ENCODE peak calls at places on chromosomes 4 and X, in eight cellular contexts. B is CD8-positive, alpha-beta T cell; G is fibroblast of mammary gland; Z is mesendoderm; W is AG04449; H is GM23248; I is CD8-positive, alpha-beta memory T cell; M is iPS DF 6.9. V is an unnamed sample.

GRCh38 chr4:3305610-3306371 is 13.0 kb downstream of the RGS12 start:
- DNase-seq in M (no peak), Z (peak; percentile 11), H (peak; percentile 77), W (no peak), G (no peak), I (no peak), B (no peak), V (no peak)

GRCh38 chrX:76172325-76172887 is 456 bp upstream of the PBDC1 start:
- DNase-seq in M (no peak), I (no peak), G (no peak), W (no peak), H (no peak), Z (no peak), B (no peak), V (no peak)

GRCh38 chr4:52925531-52925968 is 63.4 kb downstream of the RASL11B start:
- DNase-seq in G (peak; percentile 48), B (no peak), I (no peak), W (no peak), Z (peak; percentile 87), M (no peak), H (no peak), V (no peak)

GRCh38 chrX:11180571-11180970 is 69.4 kb downstream of the HCCS start:
- DNase-seq in Z (no peak), H (no peak), B (no peak), G (peak; percentile 42), W (no peak), I (no peak), M (no peak), V (no peak)

GRCh38 chrX:49041683-49042529 is 1.3 kb downstream of the TFE3 start:
- DNase-seq in G (peak; percentile 68), Z (peak; percentile 75), H (peak; percentile 55), M (no peak), W (no peak), I (no peak), B (no peak), V (peak; percentile 36)

GRCh38 chr4:146567396-146567795 is 45.7 kb upstream of the SLC10A7 start:
- DNase-seq in M (no peak), W (no peak), B (no peak), Z (peak; percentile 53), I (no peak), H (peak; percentile 35), G (peak; percentile 11), V (no peak)

GRCh38 chr4:3228881-3229280 is 20.1 kb upstream of the MSANTD1 start:
- DNase-seq in H (no peak), W (no peak), G (no peak), B (no peak), M (no peak), Z (no peak), I (no peak), V (no peak)

GRCh38 chr4:161762796-161763195 is 401.0 kb downstream of the FSTL5 start:
- DNase-seq in Z (no peak), B (no peak), W (no peak), G (peak; percentile 22), M (no peak), I (no peak), H (no peak), V (peak; percentile 86)

GRCh38 chr4:81491943-81492342 is 20.2 kb upstream of the RASGEF1B start:
- DNase-seq in B (no peak), M (no peak), Z (no peak), H (no peak), I (peak; percentile 85), G (no peak), W (no peak), V (no peak)

GRCh38 chr4:40441415-40441814 is 106.3 kb downstream of the CHRNA9 start:
- DNase-seq in M (no peak), W (no peak), H (no peak), Z (no peak), G (no peak), B (no peak), I (no peak), V (no peak)

GRCh38 chr4:34964613-34965012 is 1279.7 kb downstream of the ARAP2 start:
- DNase-seq in I (no peak), M (no peak), W (no peak), Z (peak; percentile 88), G (no peak), B (no peak), H (no peak), V (no peak)

GRCh38 chr4:155491336-155492131 is 114.8 kb upstream of the MAP9 start:
- DNase-seq in Z (no peak), W (no peak), I (no peak), B (no peak), H (no peak), G (no peak), M (no peak), V (no peak)

GRCh38 chrX:97234471-97235097 is 350.9 kb downstream of the RPA4 start:
- DNase-seq in I (no peak), G (no peak), B (no peak), W (no peak), M (no peak), H (no peak), Z (no peak), V (no peak)

GRCh38 chrX:135438734-135439043 is 16.9 kb downstream of the SMIM10L2A start:
- DNase-seq in B (no peak), W (no peak), G (no peak), I (no peak), M (no peak), H (no peak), Z (no peak), V (no peak)

GRCh38 chr4:53100801-53101581 is 238.9 kb downstream of the RASL11B start:
- DNase-seq in G (peak; percentile 63), I (no peak), M (no peak), B (no peak), W (peak; percentile 57), H (peak; percentile 74), Z (peak; percentile 8), V (peak; percentile 31)

GRCh38 chr4:44651425-44651824 is at the start of gene YIPF7:
- DNase-seq in H (no peak), G (no peak), I (no peak), Z (no peak), M (no peak), B (no peak), W (no peak), V (no peak)

GRCh38 chr4:17511041-17511949 is 595 bp downstream of the QDPR start:
- DNase-seq in H (peak; percentile 78), B (peak; percentile 45), M (no peak), G (peak; percentile 38), I (no peak), W (no peak), Z (peak; percentile 55), V (no peak)

GRCh38 chr4:92198711-92199110 is 105.1 kb upstream of the GRID2 start:
- DNase-seq in M (no peak), G (peak; percentile 24), W (peak; percentile 7), I (no peak), H (peak; percentile 73), B (no peak), Z (no peak), V (peak; percentile 31)

GRCh38 chrX:14832151-14832550 is 40.7 kb downstream of the FANCB start:
- DNase-seq in G (peak; percentile 61), I (no peak), H (peak; percentile 58), M (no peak), W (no peak), B (no peak), Z (peak; percentile 13), V (peak; percentile 24)

GRCh38 chrX:73127700-73128241 is 48.5 kb upstream of the PABPC1L2A start:
- DNase-seq in W (no peak), G (no peak), M (peak; percentile 47), H (no peak), B (no peak), Z (peak; percentile 88), I (peak; percentile 1), V (no peak)

GRCh38 chrX:22968494-22968893 is 31.3 kb upstream of the DDX53 start:
- DNase-seq in Z (peak; percentile 11), B (no peak), M (peak; percentile 1), W (no peak), I (no peak), G (no peak), H (no peak), V (no peak)

GRCh38 chr4:89303177-89303576 is 4.4 kb downstream of the GPRIN3 start:
- DNase-seq in I (peak; percentile 33), G (no peak), M (no peak), H (no peak), W (no peak), Z (no peak), B (peak; percentile 54), V (no peak)

GRCh38 chr4:6891436-6892170 is 18.0 kb upstream of the TBC1D14 start:
- DNase-seq in M (no peak), I (no peak), B (no peak), W (no peak), G (no peak), H (peak; percentile 19), Z (no peak), V (no peak)
- H3K4me3 ChIP-seq in M (no peak overlapping the region), I (peak overlapping the region; percentile 41), B (peak overlapping the region; percentile 16), W (no peak overlapping the region), G (no peak overlapping the region), H (no peak overlapping the region), Z (no peak overlapping the region), V (no peak overlapping the region)

GRCh38 chrX:107467271-107467670 is 17.8 kb downstream of the FRMPD3 start:
- DNase-seq in G (no peak), W (no peak), B (no peak), M (no peak), H (no peak), I (no peak), Z (no peak), V (no peak)

GRCh38 chrX:107470971-107471370 is 21.5 kb downstream of the FRMPD3 start:
- DNase-seq in H (no peak), Z (no peak), M (no peak), B (no peak), W (no peak), G (no peak), I (no peak), V (no peak)

GRCh38 chrX:107470198-107470597 is 20.7 kb downstream of the FRMPD3 start:
- DNase-seq in B (no peak), G (no peak), Z (no peak), M (no peak), W (no peak), H (no peak), I (no peak), V (no peak)

GRCh38 chrX:107465932-107466620 is 16.6 kb downstream of the FRMPD3 start:
- DNase-seq in B (no peak), I (no peak), Z (no peak), H (no peak), M (no peak), G (no peak), W (no peak), V (no peak)
- H3K4me3 ChIP-seq in B (no peak overlapping the region), I (no peak overlapping the region), Z (no peak overlapping the region), H (no peak overlapping the region), M (no peak overlapping the region), G (no peak overlapping the region), W (no peak overlapping the region), V (no peak overlapping the region)

GRCh38 chr4:4502694-4503311 is 39.0 kb downstream of the STX18 start:
- DNase-seq in H (peak; percentile 79), G (no peak), I (no peak), Z (peak; percentile 15), B (no peak), W (no peak), M (no peak), V (no peak)
- H3K4me3 ChIP-seq in H (peak overlapping the region; percentile 54), G (no peak overlapping the region), I (peak overlapping the region; percentile 3), Z (no peak overlapping the region), B (peak overlapping the region; percentile 45), W (no peak overlapping the region), M (no peak overlapping the region), V (no peak overlapping the region)

DNA sequence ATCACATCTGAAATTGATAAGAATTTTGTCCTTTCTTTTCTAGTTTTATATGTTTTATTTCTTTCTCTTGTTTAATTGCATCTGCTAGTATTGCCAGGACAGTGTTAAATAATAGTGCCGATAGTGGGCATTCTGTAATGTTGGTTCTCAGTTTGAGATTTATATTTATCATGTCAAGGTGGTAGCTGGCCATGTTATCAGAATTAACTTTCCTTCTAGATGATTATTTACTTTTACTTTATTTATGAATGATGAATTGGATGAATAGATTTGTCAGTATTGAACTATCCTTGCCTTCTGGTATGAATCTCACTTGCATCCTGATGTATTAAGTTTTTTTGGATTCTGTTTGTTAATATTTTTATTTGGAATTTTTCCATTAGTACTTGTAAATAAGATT is 42.7 kb downstream of the METAP1 start:
- DNase-seq in M (no peak), B (no peak), W (no peak), I (no peak), G (no peak), H (no peak), Z (no peak), V (no peak)
- H3K4me3 ChIP-seq in M (no peak overlapping the region), B (no peak overlapping the region), W (no peak overlapping the region), I (no peak overlapping the region), G (no peak overlapping the region), H (no peak overlapping the region), Z (no peak overlapping the region), V (no peak overlapping the region)